ENCODE peak calls at places on chromosomes 4 and X, in nine cellular contexts. A is ascending aorta; Q is GM10248; R is stimulated activated CD4-positive, alpha-beta T cell treated with anti-CD3 and anti-CD28 coated beads, Interleukin-15, amount 100 ng/mL, for 24 hours; D is small intestine; J is astrocyte; X is stimulated activated CD8-positive, alpha-beta memory T cell treated with anti-CD3 and anti-CD28 coated beads, Interleukin-7, amount 100 ng/mL, for 4 hours; P is cardiac muscle cell; K is progenitor cell of endocrine pancreas. Y is an unnamed sample.
A peak's percentile ranks its signal among the peaks of the same experiment; 100 is the strongest.

GRCh38 chr4:174211611-174212044 is 71.8 kb downstream of the FBXO8 start:
- DNase-seq in A (no peak), Q (no peak), R (no peak), D (no peak), J (no peak), X (no peak), P (no peak), K (no peak), Y (no peak)

GRCh38 chr4:88690355-88690754 is 7.3 kb downstream of the NAP1L5 start:
- DNase-seq in A (no peak), Q (no peak), R (no peak), D (no peak), J (peak; percentile 49), X (no peak), P (no peak), K (no peak), Y (no peak)

GRCh38 chr4:168528131-168528949 is 31.5 kb downstream of the PALLD start:
- DNase-seq in A (no peak), Q (no peak), R (no peak), D (no peak), J (peak; percentile 74), X (no peak), P (no peak), K (no peak), Y (no peak)

GRCh38 chr4:35252071-35252470 is 992.2 kb downstream of the ARAP2 start:
- DNase-seq in A (no peak), Q (no peak), R (no peak), D (no peak), J (no peak), X (no peak), P (no peak), K (no peak), Y (no peak)

GRCh38 chr4:177127658-177128057 is 182.0 kb upstream of the NEIL3 start:
- DNase-seq in A (no peak), Q (no peak), R (no peak), D (no peak), J (peak; percentile 55), X (no peak), P (no peak), K (no peak), Y (no peak)

GRCh38 chrX:50721771-50722521 is 92.0 kb downstream of the SHROOM4 start:
- DNase-seq in A (no peak), Q (no peak), R (no peak), D (no peak), J (no peak), X (no peak), P (no peak), K (no peak), Y (no peak)

GRCh38 chr4:139619644-139620043 is 46.0 kb upstream of the MGST2 start:
- DNase-seq in A (no peak), Q (peak; percentile 26), R (no peak), D (peak; percentile 58), J (no peak), X (no peak), P (peak; percentile 23), K (no peak), Y (peak; percentile 42)

GRCh38 chr4:105666693-105667092 is 41.8 kb downstream of the INTS12 start:
- DNase-seq in A (no peak), Q (peak; percentile 28), R (no peak), D (peak; percentile 18), J (peak; percentile 8), X (no peak), P (peak; percentile 30), K (no peak), Y (peak; percentile 37)

GRCh38 chrX:30822719-30823118 is 66.3 kb downstream of the TAB3 start:
- DNase-seq in A (no peak), Q (no peak), R (no peak), D (no peak), J (no peak), X (no peak), P (no peak), K (no peak), Y (no peak)